ENCODE peak calls at places on chromosomes 6 and 20, in ten cellular contexts. B, Y, T, L, O, Q, M, R, D and A are unnamed samples. For H3K9me3, the result is how much of the 10 kb centered on the place peaks cover.

GRCh38 chr6:131281471-131282270 is 146.4 kb downstream of the AKAP7 start:
- DNase-seq in R (peak), Q (peak), L (no peak), D (no peak), T (peak), M (no peak), B (peak), Y (peak), O (no peak), A (peak)

GRCh38 chr6:31157543-31158139 is at the start of gene CCHCR1:
- DNase-seq in Y (no peak), R (no peak), Q (no peak), O (no peak), D (no peak), T (no peak), L (no peak), B (peak), M (no peak), A (no peak)

GRCh38 chr6:45075246-45075645 is 252.9 kb upstream of the RUNX2 start:
- DNase-seq in M (peak), D (peak), L (peak), R (no peak), T (peak), Q (no peak), O (no peak), Y (no peak), B (no peak), A (no peak)

GRCh38 chr20:11454966-11455799 is 462.5 kb upstream of the BTBD3 start:
- DNase-seq in T (peak), O (peak), M (peak), D (no peak), L (peak), Q (no peak), Y (no peak), B (peak), R (no peak), A (no peak)

GRCh38 chr6:79672631-79673065 is 41.5 kb downstream of the SH3BGRL2 start:
- DNase-seq in Y (no peak), D (no peak), R (no peak), Q (no peak), B (no peak), M (peak), T (peak), L (peak), O (no peak), A (no peak)

GRCh38 chr6:129183681-129184216 is 300.8 kb downstream of the LAMA2 start:
- DNase-seq in M (no peak), O (no peak), D (no peak), T (peak), R (no peak), Y (no peak), Q (no peak), L (peak), B (no peak), A (no peak)

GRCh38 chr20:58598271-58599015 is 52.6 kb upstream of the STX16 start:
- DNase-seq in Y (no peak), R (peak), Q (no peak), T (peak), L (no peak), M (no peak), B (no peak), O (peak), D (peak), A (no peak)

GRCh38 chr6:2795162-2795561 is 30.0 kb downstream of the WRNIP1 start:
- DNase-seq in O (no peak), R (no peak), L (no peak), T (no peak), B (no peak), Y (no peak), M (no peak), D (no peak), Q (no peak), A (no peak)

GRCh38 chr20:61932199-61932592 is 133.5 kb downstream of the TAF4 start:
- DNase-seq in B (no peak), D (no peak), R (peak), Q (no peak), O (no peak), L (no peak), T (no peak), M (no peak), Y (no peak), A (no peak)

GRCh38 chr6:53361549-53362031 is 12.8 kb upstream of the ELOVL5 start:
- DNase-seq in Y (peak), R (no peak), B (no peak), M (peak), D (no peak), T (no peak), Q (peak), O (no peak), L (peak), A (peak)

GRCh38 chr6:20717743-20718142 is 183.5 kb downstream of the CDKAL1 start:
- DNase-seq in M (no peak), Q (no peak), D (no peak), L (no peak), B (peak), Y (no peak), O (no peak), R (no peak), T (no peak), A (no peak)

GRCh38 chr20:588932-589672 is 21.0 kb downstream of the TCF15 start:
- DNase-seq in Y (no peak), Q (no peak), B (no peak), M (peak), L (no peak), D (no peak), R (no peak), O (no peak), T (no peak), A (no peak)

DNA sequence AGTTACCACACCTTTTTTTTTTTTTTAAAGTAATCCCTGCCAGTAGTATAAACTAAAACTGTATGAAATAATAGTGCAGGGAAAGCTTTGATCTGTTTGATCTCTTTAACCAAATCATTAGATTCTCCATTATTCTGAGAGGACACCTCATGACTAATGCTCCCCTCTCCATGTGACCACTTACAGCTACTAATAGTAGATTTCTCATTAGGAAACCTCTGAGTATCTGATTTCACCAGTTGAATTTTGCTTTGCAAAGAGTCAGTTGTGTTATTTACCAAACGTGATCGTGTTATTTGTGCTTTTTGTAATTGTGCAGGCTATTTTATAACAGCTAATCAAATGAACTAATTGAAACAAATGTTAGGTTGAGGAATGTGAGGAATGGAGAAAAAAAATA is 12.5 kb downstream of the CASP8AP2 start:
- DNase-seq in Y (no peak), O (no peak), T (no peak), R (no peak), M (no peak), B (no peak), D (no peak), Q (no peak), L (no peak), A (no peak)
- H3K9me3 ChIP-seq in Y (under half), O (under half), T (under half), R (under half), M (under half), B (under half), D (under half), Q (under half), L (under half), A (under half)

GRCh38 chr6:137259349-137259748 is 40.2 kb upstream of the IFNGR1 start:
- DNase-seq in O (no peak), Q (no peak), Y (no peak), B (no peak), M (peak), D (no peak), T (no peak), L (peak), R (no peak), A (no peak)

GRCh38 chr6:137260205-137260604 is 41.0 kb upstream of the IFNGR1 start:
- DNase-seq in Y (no peak), O (no peak), Q (no peak), B (no peak), L (no peak), T (no peak), R (no peak), M (no peak), D (no peak), A (no peak)

GRCh38 chr6:137256350-137257128 is 37.4 kb upstream of the IFNGR1 start:
- DNase-seq in Y (no peak), B (no peak), L (no peak), O (no peak), D (no peak), R (no peak), Q (no peak), T (no peak), M (no peak), A (no peak)

GRCh38 chr6:137261393-137262154 is 42.4 kb upstream of the IFNGR1 start:
- DNase-seq in Y (no peak), M (peak), L (peak), D (peak), O (no peak), R (no peak), Q (no peak), B (no peak), T (peak), A (no peak)

DNA sequence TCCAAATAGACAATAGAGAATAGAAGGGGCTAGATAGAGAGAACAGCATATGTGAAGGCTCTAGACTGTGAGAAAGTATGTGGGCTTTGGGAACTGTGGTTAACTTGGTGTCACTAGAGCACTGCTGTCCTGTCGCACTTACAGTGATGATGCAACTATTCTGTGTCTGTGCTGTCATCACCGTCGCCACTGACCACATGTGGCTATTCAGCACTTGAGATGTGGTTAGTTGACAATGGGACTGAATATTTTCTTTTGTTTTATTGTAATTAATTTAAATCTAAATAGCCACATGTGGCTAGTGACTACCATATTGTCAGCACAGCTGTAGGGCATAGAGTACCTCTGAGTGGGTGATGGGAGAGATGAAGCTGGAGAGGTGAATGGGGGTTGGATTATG is 39.0 kb upstream of the IFNGR1 start:
- DNase-seq in T (no peak), O (no peak), L (no peak), B (no peak), D (no peak), Q (peak), M (no peak), Y (no peak), R (no peak), A (no peak)
- H3K9me3 ChIP-seq in T (under half), O (under half), L (under half), B (under half), D (under half), Q (under half), M (under half), Y (under half), R (under half), A (under half)

GRCh38 chr6:346389-347030 is 45.0 kb upstream of the IRF4 start:
- DNase-seq in T (peak), L (no peak), Y (no peak), Q (no peak), R (no peak), M (no peak), B (no peak), D (no peak), O (no peak), A (no peak)
- H3K9me3 ChIP-seq in T (under half), L (under half), Y (under half), Q (under half), R (under half), M (under half), B (under half), D (half or more), O (under half), A (under half)

GRCh38 chr20:31368301-31368700 is at the start of gene DEFB118:
- DNase-seq in B (no peak), Y (no peak), O (no peak), L (no peak), D (no peak), Q (no peak), T (no peak), M (no peak), R (no peak), A (no peak)
- H3K9me3 ChIP-seq in B (under half), Y (under half), O (under half), L (under half), D (under half), Q (under half), T (under half), M (under half), R (under half), A (under half)

GRCh38 chr20:9884061-9884460 is 45.2 kb upstream of the PAK5 start:
- DNase-seq in Y (no peak), M (no peak), T (no peak), Q (no peak), L (no peak), B (no peak), R (no peak), O (no peak), D (no peak), A (no peak)

GRCh38 chr20:9884666-9885065 is 45.8 kb upstream of the PAK5 start:
- DNase-seq in M (peak), R (no peak), Y (no peak), T (no peak), Q (no peak), B (peak), L (no peak), O (no peak), D (no peak), A (no peak)

GRCh38 chr20:9889270-9889981 is 50.5 kb upstream of the PAK5 start:
- DNase-seq in Y (no peak), B (no peak), M (peak), O (no peak), D (no peak), R (no peak), L (no peak), Q (no peak), T (no peak), A (no peak)

DNA sequence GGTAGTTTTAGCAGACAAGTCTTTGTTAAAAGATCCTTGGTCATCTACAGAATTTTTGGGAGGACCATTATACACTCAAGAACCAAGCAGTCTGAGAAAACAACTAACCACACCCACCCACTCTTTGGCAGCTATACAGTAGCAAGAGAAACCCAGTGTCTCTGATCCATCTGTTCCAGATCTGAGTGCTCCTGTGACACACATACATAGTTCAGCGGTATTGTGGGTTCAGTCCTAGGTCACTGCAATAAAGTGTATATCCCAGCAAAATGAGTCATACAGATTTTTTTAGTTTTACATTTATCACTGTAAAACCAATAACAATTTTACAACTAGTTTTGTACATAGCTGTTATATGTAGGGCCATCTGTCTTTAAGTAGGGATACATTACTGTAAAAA is 47.4 kb upstream of the PAK5 start:
- DNase-seq in R (no peak), D (no peak), T (peak), Q (no peak), L (peak), B (no peak), M (no peak), O (no peak), Y (no peak), A (no peak)
- H3K9me3 ChIP-seq in R (under half), D (under half), T (under half), Q (under half), L (under half), B (under half), M (under half), O (under half), Y (under half), A (under half)

GRCh38 chr6:166471797-166472260 is 89.1 kb upstream of the MPC1 start:
- DNase-seq in L (no peak), R (no peak), O (no peak), D (no peak), Y (no peak), T (no peak), B (no peak), M (no peak), Q (no peak), A (no peak)
- H3K9me3 ChIP-seq in L (under half), R (under half), O (under half), D (under half), Y (under half), T (under half), B (under half), M (under half), Q (under half), A (under half)

GRCh38 chr6:160586374-160586773 is 77.7 kb downstream of the LPA start:
- DNase-seq in Y (no peak), Q (no peak), M (no peak), R (no peak), B (no peak), O (no peak), D (no peak), L (no peak), T (no peak), A (no peak)
- H3K9me3 ChIP-seq in Y (under half), Q (under half), M (under half), R (under half), B (under half), O (under half), D (under half), L (under half), T (under half), A (under half)